ENCODE peak calls at places on chromosomes 7 and 10, in nine cellular contexts. D is esophagus squamous epithelium; R is dorsolateral prefrontal cortex; B is colonic mucosa; L is CD8-positive, alpha-beta T cell; U is GM06990; F is neural progenitor cell; Z is epithelial cell of esophagus; E is AG10803. W is an unnamed sample.

GRCh38 chr10:22503315-22504090 is 158.2 kb downstream of the SPAG6 start:
- DNase-seq in D (no peak), R (no peak), B (no peak), L (no peak), U (no peak), F (no peak), Z (peak), E (no peak), W (no peak)

GRCh38 chr7:33794419-33794818 is 110.9 kb upstream of the BMPER start:
- DNase-seq in D (no peak), R (no peak), B (no peak), L (no peak), U (no peak), F (no peak), Z (no peak), E (no peak), W (no peak)

GRCh38 chr7:30252885-30253795 is 31.3 kb upstream of the ZNRF2 start:
- DNase-seq in D (no peak), R (peak), B (peak), L (no peak), U (no peak), F (no peak), Z (peak), E (peak), W (no peak)

GRCh38 chr7:37211097-37211496 is 237.6 kb downstream of the ELMO1 start:
- DNase-seq in D (no peak), R (no peak), B (peak), L (no peak), U (no peak), F (no peak), Z (peak), E (peak), W (peak)

GRCh38 chr10:62585211-62585758 is 211.1 kb downstream of the ZNF365 start:
- DNase-seq in D (no peak), R (no peak), B (peak), L (no peak), U (no peak), F (no peak), Z (no peak), E (no peak), W (peak)

GRCh38 chr10:9149134-9149533 is 1094.6 kb downstream of the GATA3 start:
- DNase-seq in D (no peak), R (no peak), B (no peak), L (no peak), U (no peak), F (no peak), Z (peak), E (no peak), W (no peak)

GRCh38 chr7:21370283-21370982 is 57.5 kb upstream of the SP4 start:
- DNase-seq in D (no peak), R (no peak), B (no peak), L (no peak), U (no peak), F (no peak), Z (peak), E (no peak), W (no peak)

GRCh38 chr7:29363636-29364425 is 169.3 kb downstream of the CHN2 start:
- DNase-seq in D (no peak), R (no peak), B (no peak), L (no peak), U (no peak), F (no peak), Z (peak), E (no peak), W (no peak)

GRCh38 chr10:116211682-116212081 is 61.3 kb downstream of the GFRA1 start:
- DNase-seq in D (no peak), R (no peak), B (no peak), L (no peak), U (no peak), F (no peak), Z (no peak), E (peak), W (no peak)

GRCh38 chr10:84606428-84606827 is 278.0 kb downstream of the CCSER2 start:
- DNase-seq in D (no peak), R (no peak), B (no peak), L (no peak), U (no peak), F (no peak), Z (no peak), E (no peak), W (no peak)

GRCh38 chr10:69863580-69863979 is 61.9 kb downstream of the COL13A1 start:
- DNase-seq in D (no peak), R (no peak), B (no peak), L (no peak), U (no peak), F (no peak), Z (peak), E (peak), W (peak)

GRCh38 chr7:128841171-128841690 is 11.0 kb downstream of the FLNC start:
- DNase-seq in D (no peak), R (no peak), B (peak), L (no peak), U (no peak), F (no peak), Z (peak), E (no peak), W (no peak)

GRCh38 chr7:98911936-98912335 is 33.6 kb downstream of the TRRAP start:
- DNase-seq in D (no peak), R (no peak), B (no peak), L (no peak), U (no peak), F (no peak), Z (no peak), E (no peak), W (no peak)

GRCh38 chr10:104029528-104029875 is 56.2 kb downstream of the COL17A1 start:
- DNase-seq in D (no peak), R (peak), B (no peak), L (no peak), U (no peak), F (no peak), Z (no peak), E (peak), W (peak)

GRCh38 chr10:69860290-69860689 is 58.6 kb downstream of the COL13A1 start:
- DNase-seq in D (no peak), R (no peak), B (no peak), L (no peak), U (no peak), F (no peak), Z (no peak), E (no peak), W (no peak)

GRCh38 chr10:130725474-130725970 is 586.0 kb downstream of the TCERG1L start:
- DNase-seq in D (no peak), R (no peak), B (no peak), L (no peak), U (no peak), F (no peak), Z (no peak), E (no peak), W (no peak)

GRCh38 chr10:93916257-93917063 is 22.7 kb downstream of the SLC35G1 start:
- DNase-seq in D (no peak), R (no peak), B (no peak), L (no peak), U (no peak), F (peak), Z (peak), E (peak), W (peak)

GRCh38 chr10:60862517-60862916 is 81.5 kb downstream of the RHOBTB1 start:
- DNase-seq in D (no peak), R (no peak), B (no peak), L (no peak), U (no peak), F (no peak), Z (no peak), E (no peak), W (no peak)

GRCh38 chr10:48491422-48492139 is 113.3 kb downstream of the ARHGAP22 start:
- DNase-seq in D (no peak), R (no peak), B (peak), L (no peak), U (no peak), F (no peak), Z (no peak), E (no peak), W (no peak)

GRCh38 chr7:13778967-13779366 is 210.5 kb downstream of the ETV1 start:
- DNase-seq in D (no peak), R (peak), B (no peak), L (no peak), U (no peak), F (no peak), Z (peak), E (peak), W (peak)

GRCh38 chr10:72315611-72316385 is 38.9 kb downstream of the DNAJB12 start:
- DNase-seq in D (no peak), R (no peak), B (peak), L (no peak), U (no peak), F (no peak), Z (peak), E (peak), W (peak)

GRCh38 chr7:84232653-84233052 is 38.1 kb upstream of the SEMA3A start:
- DNase-seq in D (no peak), R (no peak), B (no peak), L (no peak), U (no peak), F (peak), Z (peak), E (peak), W (peak)
- TF ChIP-seq CTCF in D (no peak), R (no peak), B (no peak), L (no peak), U (no peak), F (no peak), Z (peak), E (peak), W (peak)

GRCh38 chr7:3722396-3722846 is 421.4 kb downstream of the SDK1 start:
- DNase-seq in D (no peak), R (peak), B (no peak), L (peak), U (peak), F (peak), Z (no peak), E (no peak), W (no peak)
- H3K4me3 ChIP-seq in D (no peak), R (peak), B (no peak), L (no peak), U (no peak), F (no peak), Z (no peak), E (no peak), W (no peak)

DNA sequence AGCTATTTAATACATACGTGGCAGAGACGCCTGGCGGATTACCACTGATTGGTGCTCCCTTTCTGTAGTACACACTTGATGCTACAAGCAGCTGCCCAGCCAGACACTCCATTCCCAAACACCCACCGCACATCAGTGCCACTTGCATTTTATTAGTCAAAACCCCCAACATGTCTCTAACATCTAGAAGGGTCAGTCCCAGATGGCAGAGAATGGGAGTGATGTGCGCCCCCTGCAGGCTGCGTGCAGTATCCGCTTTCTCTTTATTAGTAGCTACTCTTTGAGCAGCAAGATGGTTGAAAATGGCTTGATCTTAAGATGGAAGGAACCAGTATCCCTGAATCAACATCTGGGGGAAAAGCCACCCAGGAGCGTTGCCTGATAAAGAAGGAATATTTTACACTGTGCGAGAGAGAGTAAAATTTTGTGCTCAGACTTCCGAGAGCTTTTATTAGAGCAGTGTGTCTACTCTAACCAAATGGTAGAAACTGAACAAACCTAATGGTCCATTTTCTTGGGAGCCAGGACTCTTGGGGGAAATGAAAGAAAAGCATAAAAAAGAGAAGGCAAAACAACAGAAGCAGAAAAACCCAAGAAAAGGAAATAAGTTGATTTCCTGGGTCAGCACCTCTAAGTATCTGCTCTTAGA is 78.3 kb downstream of the ST8SIA6 start:
- DNase-seq in D (no peak), R (no peak), B (no peak), L (peak), U (peak), F (peak), Z (no peak), E (no peak), W (peak)
- TF ChIP-seq CTCF in D (no peak), R (no peak), B (no peak), L (no peak), U (peak), F (peak), Z (peak), E (peak), W (peak)

GRCh38 chr7:100804681-100805431 is 22.5 kb downstream of the EPHB4 start:
- DNase-seq in D (no peak), R (no peak), B (no peak), L (no peak), U (no peak), F (no peak), Z (no peak), E (no peak), W (no peak)

GRCh38 chr7:100806276-100806675 is 21.0 kb downstream of the EPHB4 start:
- DNase-seq in D (no peak), R (no peak), B (no peak), L (no peak), U (no peak), F (no peak), Z (no peak), E (no peak), W (no peak)

GRCh38 chr7:100801833-100802568 is 25.3 kb downstream of the EPHB4 start:
- DNase-seq in D (no peak), R (no peak), B (peak), L (no peak), U (no peak), F (no peak), Z (peak), E (peak), W (peak)

GRCh38 chr7:100802951-100803350 is 24.4 kb downstream of the EPHB4 start:
- DNase-seq in D (no peak), R (no peak), B (peak), L (no peak), U (no peak), F (no peak), Z (no peak), E (no peak), W (no peak)

GRCh38 chr7:100803398-100804161 is 23.7 kb downstream of the EPHB4 start:
- DNase-seq in D (peak), R (peak), B (peak), L (peak), U (peak), F (peak), Z (peak), E (peak), W (peak)
- H3K4me3 ChIP-seq in D (no peak), R (peak), B (no peak), L (no peak), U (peak), F (no peak), Z (no peak), E (peak), W (no peak)

DNA sequence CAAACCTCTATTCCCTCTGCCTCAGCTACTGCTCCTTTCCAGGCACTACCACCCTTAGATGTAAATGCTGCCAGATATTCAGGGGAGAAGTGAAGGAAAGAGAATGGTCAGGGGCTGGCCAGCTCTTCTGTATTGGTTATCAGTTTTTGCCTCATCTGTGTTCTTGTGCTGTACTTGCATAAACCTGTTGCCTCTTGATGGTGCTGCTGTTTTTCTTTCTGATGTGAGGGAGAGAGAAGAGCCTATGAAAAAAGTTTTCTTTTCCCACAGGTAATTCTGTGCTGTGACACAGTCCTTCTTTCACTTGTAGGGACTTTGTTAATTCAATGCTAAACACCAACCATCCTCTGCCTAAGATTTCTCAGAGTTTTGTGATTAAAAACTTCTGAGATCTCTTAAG is 57.5 kb downstream of the STK31 start:
- DNase-seq in D (no peak), R (no peak), B (no peak), L (no peak), U (no peak), F (no peak), Z (no peak), E (no peak), W (no peak)
- TF ChIP-seq CTCF in D (no peak), R (no peak), B (no peak), L (no peak), U (no peak), F (no peak), Z (no peak), E (no peak), W (no peak)

DNA sequence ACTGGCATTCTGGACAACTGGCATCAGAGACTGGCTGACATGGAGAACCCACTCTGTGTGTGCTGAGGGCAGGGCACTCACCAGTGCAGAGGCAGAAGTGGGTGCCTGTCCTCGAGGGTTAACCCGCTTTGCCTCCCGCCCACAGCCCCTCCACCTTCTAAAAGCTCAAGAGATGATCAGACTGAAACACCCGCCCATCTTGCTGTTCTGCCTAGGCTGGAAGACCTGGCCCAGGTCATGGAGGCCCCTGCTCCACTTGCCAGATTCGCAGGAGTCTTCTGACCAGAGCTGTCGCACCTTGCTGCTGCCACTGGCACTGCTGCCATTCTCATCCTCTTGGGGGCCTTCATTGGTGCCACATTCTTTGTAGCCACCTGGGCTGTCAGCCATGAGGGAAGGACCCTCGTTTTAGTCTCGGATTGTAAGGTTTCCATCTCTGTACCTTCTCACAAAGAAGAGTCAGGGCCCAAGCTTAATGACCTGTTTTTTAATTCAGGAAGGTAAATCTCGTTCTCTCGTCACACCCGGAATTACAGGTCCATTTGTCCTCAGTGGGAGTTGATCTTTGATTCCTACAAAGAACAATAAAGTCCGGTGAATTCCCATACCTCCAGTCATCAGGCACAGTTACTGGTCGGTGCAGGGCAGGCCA is 1.9 kb downstream of the CYREN start:
- DNase-seq in D (no peak), R (no peak), B (no peak), L (no peak), U (no peak), F (no peak), Z (no peak), E (no peak), W (no peak)
- H3K4me3 ChIP-seq in D (no peak), R (peak), B (no peak), L (no peak), U (peak), F (peak), Z (no peak), E (peak), W (peak)

DNA sequence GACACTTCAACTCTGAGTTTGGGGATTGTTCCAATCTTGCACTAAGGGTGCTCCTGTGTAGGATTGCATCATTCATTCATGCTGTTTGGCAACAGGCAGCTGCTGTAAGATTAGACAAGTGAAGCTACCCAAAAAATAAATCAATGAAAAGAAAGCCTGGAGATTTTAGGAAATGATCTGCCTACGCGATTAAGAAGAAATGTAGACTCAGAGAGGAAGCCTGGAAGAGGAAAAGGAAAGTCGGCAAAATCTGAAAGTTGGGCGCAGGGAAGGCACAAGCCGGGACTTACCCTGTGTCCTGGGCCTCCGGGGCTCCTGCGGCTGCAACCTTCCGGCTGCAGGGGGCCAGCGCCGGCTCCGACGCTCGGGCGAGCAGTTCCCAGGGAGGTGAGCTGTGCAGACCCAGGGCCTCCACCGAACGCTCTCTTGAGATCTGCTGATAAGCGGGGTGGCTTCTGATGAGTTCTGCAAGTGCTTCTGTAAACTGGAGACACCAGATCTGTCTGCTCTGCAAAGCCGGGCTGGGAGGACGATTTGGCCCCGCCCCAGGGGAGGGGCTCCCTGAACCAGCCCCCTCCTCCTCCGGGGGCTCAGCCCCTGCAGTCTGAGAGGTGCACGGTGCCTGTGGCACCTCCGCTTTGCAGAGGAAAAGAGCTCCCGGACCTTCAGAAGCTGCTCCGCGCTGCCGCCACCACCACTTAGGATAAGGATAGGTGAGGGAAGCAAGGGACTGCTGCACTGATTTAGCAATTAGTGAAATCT is 17.4 kb downstream of the PSPH start:
- DNase-seq in D (no peak), R (peak), B (peak), L (peak), U (peak), F (peak), Z (peak), E (peak), W (peak)
- TF ChIP-seq CTCF in D (peak), R (peak), B (no peak), L (no peak), U (peak), F (peak), Z (peak), E (peak), W (peak)

DNA sequence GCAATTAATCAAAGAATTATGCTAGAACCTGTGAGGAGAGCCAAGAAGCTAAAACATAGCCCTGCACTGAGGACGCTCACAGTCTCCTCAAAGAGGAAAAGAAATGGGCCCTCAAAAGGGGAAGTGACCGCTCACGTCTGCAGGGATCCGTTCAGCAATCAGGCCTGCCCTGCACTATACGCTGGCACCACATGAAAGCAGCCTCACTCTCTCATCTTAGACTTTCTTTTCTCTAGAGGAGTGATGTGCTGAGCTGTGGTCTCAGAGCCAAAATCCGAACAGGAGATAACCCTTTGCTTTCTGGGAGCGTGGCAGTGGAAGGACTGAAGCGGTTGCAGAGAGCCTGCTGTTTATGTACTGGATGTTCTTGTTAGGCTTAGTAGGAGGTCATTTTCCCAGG is 6.3 kb upstream of the IL2RA start:
- DNase-seq in D (no peak), R (no peak), B (no peak), L (peak), U (no peak), F (no peak), Z (no peak), E (no peak), W (no peak)
- H3K4me3 ChIP-seq in D (no peak), R (no peak), B (no peak), L (peak), U (no peak), F (no peak), Z (no peak), E (no peak), W (no peak)